ENCODE peak calls at places on chromosomes 3 and 15, in six cellular contexts. J is stomach, P is brain microvascular endothelial cell, M is suprapubic skin, R is H9, O is astrocyte. T is an unnamed sample.

GRCh38 chr3:11583638-11584046 is 60.1 kb downstream of the VGLL4 start:
- DNase-seq in J (no peak), M (no peak), O (peak), R (no peak), P (no peak), T (no peak)

GRCh38 chr15:35867371-35867770 is 321.4 kb upstream of the DPH6 start:
- DNase-seq in R (no peak), J (no peak), M (no peak), P (no peak), O (peak), T (no peak)

GRCh38 chr3:48524970-48525369 is 21.0 kb upstream of the SHISA5 start:
- DNase-seq in P (no peak), R (no peak), O (no peak), M (no peak), J (no peak), T (no peak)

GRCh38 chr3:4720316-4721075 is 227.3 kb downstream of the ITPR1 start:
- DNase-seq in P (peak), R (peak), J (peak), O (peak), M (no peak), T (peak)

GRCh38 chr3:39378092-39378491 is 5.1 kb upstream of the SLC25A38 start:
- DNase-seq in M (no peak), R (peak), J (peak), O (no peak), P (peak), T (no peak)

GRCh38 chr3:153130312-153130977 is 31.6 kb upstream of the RAP2B start:
- DNase-seq in R (no peak), J (no peak), M (no peak), O (peak), P (peak), T (no peak)

GRCh38 chr3:134035836-134036235 is 6.1 kb upstream of the SLCO2A1 start:
- DNase-seq in P (no peak), J (no peak), R (peak), M (no peak), O (no peak), T (no peak)

GRCh38 chr3:94137377-94137776 is 74.5 kb downstream of the NSUN3 start:
- DNase-seq in R (no peak), M (no peak), J (no peak), P (peak), O (peak), T (no peak)

GRCh38 chr3:46348811-46349482 is 5.0 kb upstream of the CCR2 start:
- DNase-seq in J (no peak), M (no peak), O (no peak), P (no peak), R (no peak), T (no peak)

GRCh38 chr15:91528811-91529210 is 324.7 kb upstream of the SLCO3A1 start:
- DNase-seq in P (no peak), O (peak), J (peak), R (no peak), M (no peak), T (no peak)

GRCh38 chr3:24963762-24964625 is 464.1 kb upstream of the RARB start:
- DNase-seq in O (peak), J (no peak), P (peak), R (no peak), M (no peak), T (no peak)

GRCh38 chr3:127135241-127136023 is 57.5 kb upstream of the PRR23E start:
- DNase-seq in O (peak), P (peak), J (no peak), M (no peak), R (no peak), T (peak)

GRCh38 chr15:37093480-37094410 is 6.6 kb downstream of the MEIS2 start:
- DNase-seq in R (no peak), M (no peak), J (no peak), P (no peak), O (peak), T (no peak)

GRCh38 chr15:37095993-37096877 is 4.1 kb downstream of the MEIS2 start:
- DNase-seq in P (no peak), O (no peak), R (peak), J (no peak), M (no peak), T (no peak)

GRCh38 chr15:37094542-37095196 is 5.7 kb downstream of the MEIS2 start:
- DNase-seq in O (peak), R (no peak), M (no peak), P (no peak), J (no peak), T (no peak)

GRCh38 chr15:37096878-37097568 is 3.3 kb downstream of the MEIS2 start:
- DNase-seq in O (no peak), R (peak), J (no peak), M (no peak), P (no peak), T (no peak)

DNA sequence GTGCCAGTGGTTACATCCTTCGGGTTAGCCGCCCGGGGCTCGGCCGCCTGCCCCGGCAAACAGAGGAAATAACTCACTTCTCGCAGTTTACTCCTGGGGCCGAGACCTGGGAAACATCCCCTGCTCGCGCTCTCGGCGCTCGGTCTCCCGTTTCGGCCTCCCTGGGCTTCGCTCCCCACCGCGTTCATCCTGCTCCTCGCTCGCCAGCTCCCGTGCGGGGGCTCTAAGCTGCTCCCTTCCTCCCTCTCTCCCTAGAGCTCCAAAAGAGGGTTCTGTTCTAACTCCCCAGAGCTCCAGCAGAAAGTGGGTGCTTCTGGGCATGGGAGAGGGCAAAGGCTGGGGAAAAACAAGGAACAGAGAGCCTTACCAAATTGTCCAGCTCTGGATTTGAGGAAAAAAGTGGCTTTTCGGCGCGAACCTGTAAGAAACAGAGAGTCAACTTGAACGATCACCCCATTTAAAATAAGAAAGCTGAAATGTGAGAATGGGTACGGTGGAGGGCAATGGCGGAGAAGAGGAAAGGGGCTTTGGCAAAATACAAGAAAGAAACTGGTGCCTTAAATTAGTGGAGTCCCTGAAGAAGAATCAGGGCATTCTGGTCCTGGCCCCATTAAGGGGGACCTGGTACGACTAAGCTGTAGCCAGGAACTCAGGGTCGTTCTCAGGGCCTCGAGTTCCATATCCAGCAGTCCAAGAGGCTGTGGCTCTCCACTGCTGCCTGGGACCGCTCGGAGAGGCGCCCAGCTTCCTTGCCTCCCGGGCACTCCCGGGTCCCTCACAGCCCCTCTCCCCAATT is 5.0 kb downstream of the MEIS2 start:
- DNase-seq in J (no peak), R (peak), O (no peak), P (no peak), M (no peak), T (no peak)
- H3K27ac ChIP-seq in J (peak), R (no peak), O (peak), P (no peak), M (peak), T (no peak)

GRCh38 chr3:148077318-148077923 is 620.3 kb upstream of the AGTR1 start:
- DNase-seq in J (no peak), O (no peak), M (no peak), P (no peak), R (no peak), T (no peak)

GRCh38 chr3:148074916-148075315 is 622.8 kb upstream of the AGTR1 start:
- DNase-seq in R (no peak), M (no peak), O (no peak), P (no peak), J (no peak), T (no peak)

GRCh38 chr3:148077951-148078350 is 619.8 kb upstream of the AGTR1 start:
- DNase-seq in P (no peak), R (no peak), M (no peak), O (no peak), J (no peak), T (no peak)

GRCh38 chr3:148074057-148074456 is 623.6 kb upstream of the AGTR1 start:
- DNase-seq in M (no peak), O (no peak), J (no peak), P (no peak), R (no peak), T (no peak)

GRCh38 chr3:148075829-148076716 is 621.6 kb upstream of the AGTR1 start:
- DNase-seq in P (peak), R (peak), O (peak), J (no peak), M (no peak), T (no peak)
- H3K27ac ChIP-seq in P (no peak), R (no peak), O (no peak), J (no peak), M (no peak), T (no peak)

GRCh38 chr15:50184863-50185504 is 3.0 kb downstream of the SLC27A2 start:
- DNase-seq in O (no peak), J (no peak), M (no peak), R (no peak), P (no peak), T (no peak)

GRCh38 chr15:50182233-50183013 is 427 bp downstream of the SLC27A2 start:
- DNase-seq in J (peak), P (no peak), M (no peak), R (peak), O (peak), T (peak)

GRCh38 chr15:50181983-50182232 is at the start of gene SLC27A2:
- DNase-seq in P (no peak), M (no peak), O (no peak), J (peak), R (peak), T (peak)

GRCh38 chr15:50181206-50181982 is 602 bp upstream of the SLC27A2 start:
- DNase-seq in J (no peak), P (no peak), R (peak), O (no peak), M (no peak), T (no peak)

GRCh38 chr15:50183112-50183794 is 1.3 kb downstream of the SLC27A2 start:
- DNase-seq in J (no peak), M (no peak), R (no peak), O (no peak), P (no peak), T (no peak)
- H3K27ac ChIP-seq in J (no peak), M (no peak), R (no peak), O (no peak), P (no peak), T (no peak)

GRCh38 chr3:172315401-172316091 is 132.7 kb downstream of the GHSR start:
- DNase-seq in P (peak), J (no peak), R (no peak), M (no peak), O (peak), T (no peak)
- H3K27ac ChIP-seq in P (peak), J (peak), R (no peak), M (no peak), O (peak), T (peak)

GRCh38 chr3:111541911-111542483 is at the start of gene CD96:
- DNase-seq in R (no peak), P (peak), O (peak), M (no peak), J (peak), T (no peak)
- H3K27ac ChIP-seq in R (no peak), P (no peak), O (no peak), M (no peak), J (peak), T (no peak)

GRCh38 chr15:32918481-32919026 is 200.8 kb downstream of the GREM1 start:
- DNase-seq in J (no peak), P (no peak), M (no peak), O (no peak), R (no peak), T (no peak)

GRCh38 chr15:32919749-32920414 is 202.1 kb downstream of the GREM1 start:
- DNase-seq in J (no peak), R (no peak), M (no peak), P (peak), O (peak), T (no peak)

GRCh38 chr15:32922541-32922940 is 204.7 kb downstream of the GREM1 start:
- DNase-seq in R (no peak), P (no peak), O (no peak), J (no peak), M (no peak), T (no peak)

GRCh38 chr15:32927124-32927523 is 209.3 kb downstream of the GREM1 start:
- DNase-seq in P (no peak), M (no peak), O (no peak), R (no peak), J (no peak), T (no peak)

DNA sequence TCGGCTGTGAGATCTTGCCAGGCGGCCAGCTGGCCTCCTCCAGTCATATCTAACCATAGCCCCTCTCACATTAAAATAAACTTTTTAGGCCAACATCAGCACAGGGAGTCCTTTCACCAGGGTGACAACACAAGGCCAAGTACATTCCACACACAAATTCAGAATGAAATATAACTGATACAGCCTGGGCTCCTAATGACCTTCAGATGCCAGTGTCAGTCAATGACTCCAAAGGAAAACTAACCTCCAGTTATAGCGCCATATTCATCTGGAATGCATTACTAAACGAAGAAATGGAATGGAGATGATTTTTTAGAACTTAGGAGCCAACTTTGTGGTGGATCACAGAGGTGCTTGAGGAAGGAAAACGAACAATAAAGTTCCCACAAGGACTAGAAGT is 205.4 kb downstream of the GREM1 start:
- DNase-seq in M (no peak), J (no peak), P (no peak), R (no peak), O (no peak), T (no peak)
- H3K27ac ChIP-seq in M (no peak), J (no peak), P (no peak), R (no peak), O (no peak), T (no peak)

GRCh38 chr3:184346480-184346879 is 9.1 kb downstream of the FAM131A start:
- DNase-seq in M (no peak), P (no peak), J (no peak), O (no peak), R (no peak), T (no peak)
- H3K27ac ChIP-seq in M (no peak), P (no peak), J (no peak), O (no peak), R (no peak), T (peak)

T was measured in psoas muscle.